ENCODE peak calls at places on chromosome 19, in five cellular contexts. M is neuronal stem cell, W is H9, O is IMR-90, Y is mesenchymal stem cell. L is an unnamed sample.

GRCh38 chr19:44891016-44891882 is at the start of gene TOMM40:
- DNase-seq in M (no peak), W (no peak), O (peak), Y (peak), L (peak)

GRCh38 chr19:15159251-15159650 is 41.5 kb downstream of the NOTCH3 start:
- DNase-seq in M (no peak), W (no peak), O (peak), Y (peak), L (peak)

GRCh38 chr19:41219924-41220567 is 1.0 kb downstream of the AXL start:
- DNase-seq in M (no peak), W (no peak), O (peak), Y (peak), L (peak)

GRCh38 chr19:900302-901111 is 7.2 kb downstream of the RNU6-9 start:
- DNase-seq in M (no peak), W (peak), O (no peak), Y (no peak), L (peak)

GRCh38 chr19:49677901-49678674 is 1.0 kb downstream of the PRMT1 start:
- DNase-seq in M (peak), W (peak), O (peak), Y (peak), L (peak)

GRCh38 chr19:55289117-55289796 is 5.5 kb downstream of the BRSK1 start:
- DNase-seq in M (no peak), W (no peak), O (no peak), Y (no peak), L (peak)

GRCh38 chr19:45568732-45569131 is 15.9 kb downstream of the OPA3 start:
- DNase-seq in M (no peak), W (no peak), O (peak), Y (peak), L (no peak)

GRCh38 chr19:40584007-40584406 is 7.3 kb downstream of the SHKBP1 start:
- DNase-seq in M (no peak), W (no peak), O (no peak), Y (no peak), L (no peak)

GRCh38 chr19:35013820-35014754 is 14.0 kb downstream of the GRAMD1A start:
- DNase-seq in M (no peak), W (no peak), O (no peak), Y (no peak), L (no peak)

GRCh38 chr19:1118999-1119398 is 15.2 kb downstream of the GPX4 start:
- DNase-seq in M (no peak), W (no peak), O (no peak), Y (no peak), L (no peak)

GRCh38 chr19:18489627-18490184 is 32.2 kb downstream of the ELL start:
- DNase-seq in M (no peak), W (no peak), O (no peak), Y (no peak), L (no peak)

GRCh38 chr19:575527-576506 is 3.4 kb downstream of the BSG start:
- DNase-seq in M (no peak), W (no peak), O (peak), Y (no peak), L (no peak)

GRCh38 chr19:40799558-40800338 is 757 bp downstream of the EGLN2 start:
- DNase-seq in M (no peak), W (no peak), O (no peak), Y (peak), L (peak)

GRCh38 chr19:4732680-4733114 is 9.1 kb upstream of the DPP9 start:
- DNase-seq in M (peak), W (peak), O (peak), Y (peak), L (peak)

GRCh38 chr19:45528744-45529453 is 21.6 kb downstream of the VASP start:
- DNase-seq in M (no peak), W (peak), O (no peak), Y (no peak), L (peak)

GRCh38 chr19:45767410-45767880 is 1.6 kb downstream of the SIX5 start:
- DNase-seq in M (peak), W (peak), O (peak), Y (peak), L (peak)

GRCh38 chr19:719636-720377 is 11.1 kb downstream of the PALM start:
- DNase-seq in M (no peak), W (no peak), O (no peak), Y (no peak), L (no peak)

GRCh38 chr19:38942471-38943181 is 11.9 kb downstream of the MRPS12 start:
- DNase-seq in M (no peak), W (no peak), O (no peak), Y (no peak), L (no peak)

GRCh38 chr19:35645680-35646511 is 2.2 kb upstream of the COX6B1 start:
- DNase-seq in M (no peak), W (no peak), O (no peak), Y (no peak), L (peak)

GRCh38 chr19:38263696-38264485 is 482 bp upstream of the SPINT2 start:
- DNase-seq in M (no peak), W (peak), O (peak), Y (peak), L (peak)

GRCh38 chr19:7914598-7915045 is at the start of gene TGFBR3L:
- DNase-seq in M (no peak), W (no peak), O (no peak), Y (no peak), L (no peak)

GRCh38 chr19:54179921-54180452 is 7.0 kb upstream of the TMC4 start:
- DNase-seq in M (peak), W (peak), O (peak), Y (peak), L (peak)

GRCh38 chr19:46913852-46914430 is 53.1 kb downstream of the ARHGAP35 start:
- DNase-seq in M (no peak), W (no peak), O (peak), Y (peak), L (no peak)

GRCh38 chr19:40691421-40692211 is 1.2 kb upstream of the NUMBL start:
- DNase-seq in M (no peak), W (peak), O (no peak), Y (peak), L (peak)

GRCh38 chr19:4624733-4625362 is 14.5 kb upstream of the TNFAIP8L1 start:
- DNase-seq in M (no peak), W (peak), O (peak), Y (no peak), L (peak)

GRCh38 chr19:3710265-3710812 is 2.2 kb downstream of the TJP3 start:
- DNase-seq in M (no peak), W (peak), O (peak), Y (peak), L (peak)

GRCh38 chr19:37718357-37718756 is 1.2 kb downstream of the ZNF607 start:
- DNase-seq in M (no peak), W (no peak), O (no peak), Y (peak), L (peak)

GRCh38 chr19:18170714-18171255 is 2.8 kb upstream of the IFI30 start:
- DNase-seq in M (no peak), W (no peak), O (no peak), Y (no peak), L (no peak)

GRCh38 chr19:20167020-20167644 is at the start of gene ZNF486:
- DNase-seq in M (peak), W (peak), O (peak), Y (peak), L (peak)

GRCh38 chr19:3986260-3987041 is 1.2 kb upstream of the EEF2 start:
- DNase-seq in M (peak), W (peak), O (peak), Y (peak), L (no peak)

GRCh38 chr19:29188704-29189375 is 24.1 kb downstream of the UQCRFS1 start:
- DNase-seq in M (no peak), W (no peak), O (peak), Y (no peak), L (no peak)

GRCh38 chr19:13770013-13770635 is 4.1 kb upstream of the C19orf53 start:
- DNase-seq in M (no peak), W (no peak), O (no peak), Y (no peak), L (no peak)

GRCh38 chr19:19095691-19096090 is 31.9 kb downstream of the SLC25A42 start:
- DNase-seq in M (no peak), W (no peak), O (no peak), Y (no peak), L (no peak)

GRCh38 chr19:681029-681626 is 4.9 kb downstream of the FSTL3 start:
- DNase-seq in M (no peak), W (no peak), O (no peak), Y (no peak), L (no peak)

GRCh38 chr19:31280266-31281006 is 68.8 kb downstream of the TSHZ3 start:
- DNase-seq in M (no peak), W (no peak), O (no peak), Y (no peak), L (no peak)

GRCh38 chr19:46944918-46945628 is 74.6 kb upstream of the NPAS1 start:
- DNase-seq in M (peak), W (peak), O (peak), Y (peak), L (peak)

GRCh38 chr19:43690444-43690843 is 20.5 kb upstream of the PLAUR start:
- DNase-seq in M (no peak), W (no peak), O (no peak), Y (no peak), L (no peak)

GRCh38 chr19:43634516-43634876 is 5.2 kb downstream of the CADM4 start:
- DNase-seq in M (no peak), W (peak), O (no peak), Y (no peak), L (peak)

GRCh38 chr19:50551713-50552187 is 16.5 kb downstream of the LRRC4B start:
- DNase-seq in M (peak), W (no peak), O (no peak), Y (no peak), L (peak)

GRCh38 chr19:17077447-17078028 is 2.0 kb downstream of the MYO9B start:
- DNase-seq in M (no peak), W (no peak), O (no peak), Y (no peak), L (no peak)
- H3K4ac ChIP-seq in M (no peak), W (no peak), O (peak), Y (no peak), L (no peak)

DNA sequence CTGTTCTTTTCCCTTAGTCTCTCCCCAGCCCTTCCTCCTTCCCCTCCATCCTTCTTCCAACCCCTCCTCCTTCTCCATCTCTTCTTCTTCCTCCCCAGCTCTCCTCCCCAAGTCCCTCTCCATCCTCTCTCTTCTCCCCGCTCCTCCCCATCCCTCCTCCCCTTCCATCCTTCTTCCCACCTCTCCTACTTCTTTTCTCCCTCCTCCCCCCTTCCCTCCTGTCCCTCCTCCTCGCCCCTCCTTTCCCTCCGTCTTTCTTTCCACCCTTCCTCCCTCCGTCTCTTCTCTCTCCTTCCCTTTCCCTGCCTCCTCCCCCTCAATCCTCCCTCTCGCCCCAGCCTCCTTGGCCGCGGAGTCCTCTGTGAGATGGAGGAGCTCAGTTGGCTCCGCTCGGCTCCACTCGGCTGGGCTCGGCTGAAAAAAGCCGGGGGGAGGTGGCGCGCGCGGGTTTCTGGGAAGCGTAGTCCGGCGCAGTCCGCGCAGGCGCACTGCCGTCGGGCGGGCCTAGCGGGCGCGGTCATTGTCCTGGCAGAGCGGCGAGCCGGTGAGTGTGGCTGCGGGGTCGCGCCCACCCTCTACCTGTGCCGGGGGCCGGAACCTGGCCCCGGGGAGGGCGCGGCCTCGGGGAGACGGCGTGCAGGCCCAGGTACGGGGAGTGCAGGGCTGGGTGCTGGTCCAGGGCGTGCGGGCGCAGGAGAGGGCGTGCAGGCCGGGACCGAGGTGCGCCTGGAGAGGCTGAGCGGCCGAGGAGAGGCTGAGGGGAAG is at the start of gene ZNF71:
- DNase-seq in M (peak), W (peak), O (peak), Y (peak), L (peak)
- H2BK120ac ChIP-seq in M (no peak), W (no peak), O (peak), Y (no peak), L (no peak)

DNA sequence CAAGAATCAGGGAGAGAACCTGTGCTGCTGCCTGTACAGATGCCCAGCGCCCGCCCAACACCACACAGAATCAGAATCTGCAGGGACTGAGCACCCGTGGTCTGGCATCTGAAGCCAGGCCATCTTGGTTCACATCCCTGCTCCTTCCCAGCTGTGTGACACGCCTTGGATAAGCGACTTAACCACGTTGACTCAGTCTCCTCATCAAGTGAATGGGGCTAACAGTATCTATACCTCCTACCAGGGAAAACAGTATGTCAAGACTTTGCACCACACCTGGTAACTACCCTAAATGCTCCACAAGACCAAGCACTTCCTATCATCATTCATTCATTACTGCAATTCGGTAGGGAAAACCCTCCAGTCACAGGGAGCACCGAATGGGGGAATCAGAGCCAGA is 1.2 kb downstream of the RANBP3 start:
- DNase-seq in M (no peak), W (no peak), O (no peak), Y (no peak), L (no peak)
- H3K4ac ChIP-seq in M (no peak), W (no peak), O (peak), Y (no peak), L (no peak)

GRCh38 chr19:16584825-16585801 is 12.9 kb upstream of the SLC35E1 start:
- DNase-seq in M (no peak), W (no peak), O (no peak), Y (no peak), L (no peak)

GRCh38 chr19:16581145-16581970 is 9.1 kb upstream of the SLC35E1 start:
- DNase-seq in M (no peak), W (no peak), O (no peak), Y (no peak), L (no peak)

GRCh38 chr19:16585808-16586476 is 13.7 kb upstream of the SLC35E1 start:
- DNase-seq in M (no peak), W (no peak), O (peak), Y (peak), L (no peak)

GRCh38 chr19:16581971-16582343 is 9.7 kb upstream of the SLC35E1 start:
- DNase-seq in M (no peak), W (no peak), O (peak), Y (no peak), L (no peak)

DNA sequence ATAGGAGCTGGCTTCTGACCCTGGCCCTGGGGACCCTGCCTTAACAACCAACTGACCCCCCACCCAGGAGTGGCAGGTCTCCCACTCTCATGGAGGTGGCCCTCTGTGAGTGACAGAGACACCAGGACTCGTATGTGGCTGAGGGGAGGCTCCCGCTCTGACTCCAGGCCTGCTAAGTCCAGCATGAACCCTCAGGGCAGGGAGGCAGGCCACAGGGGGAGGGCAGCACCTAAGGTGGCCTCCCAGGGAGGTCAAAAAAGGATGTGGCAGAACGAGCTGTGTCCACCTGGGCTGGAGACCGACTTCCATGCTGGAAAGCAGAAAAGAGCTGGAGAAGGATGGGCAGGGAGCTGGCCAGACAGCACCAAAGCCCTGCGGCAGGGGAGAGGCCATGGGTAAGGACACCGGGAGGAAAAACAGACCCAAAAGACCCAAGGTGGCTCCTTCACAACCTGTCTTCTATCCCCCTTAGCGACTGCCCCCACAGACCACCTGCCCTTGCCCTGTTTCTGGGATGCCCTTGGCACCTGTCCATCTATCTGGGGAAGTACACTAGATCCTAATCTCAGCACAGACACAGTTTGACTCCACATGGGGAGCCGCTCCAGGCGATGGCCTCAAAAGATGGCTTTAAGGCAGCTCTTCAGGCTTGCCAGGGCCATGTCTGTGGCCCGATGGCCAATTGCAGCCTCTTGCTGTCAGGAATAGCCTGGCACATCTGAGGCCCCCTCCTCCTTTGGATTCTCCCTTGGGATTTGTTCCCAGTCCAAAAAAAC is 10.5 kb upstream of the SLC35E1 start:
- DNase-seq in M (no peak), W (no peak), O (no peak), Y (no peak), L (no peak)
- H2BK120ac ChIP-seq in M (no peak), W (no peak), O (no peak), Y (no peak), L (no peak)

GRCh38 chr19:48393196-48393558 is 291 bp upstream of the GRIN2D start:
- DNase-seq in M (no peak), W (no peak), O (no peak), Y (no peak), L (no peak)
- H3K4ac ChIP-seq in M (no peak), W (no peak), O (no peak), Y (peak), L (no peak)

GRCh38 chr19:10644351-10645007 is 9.7 kb upstream of the ILF3 start:
- DNase-seq in M (peak), W (peak), O (peak), Y (peak), L (peak)
- H2BK120ac ChIP-seq in M (no peak), W (no peak), O (no peak), Y (no peak), L (no peak)

GRCh38 chr19:52188822-52189744 is 769 bp upstream of the PPP2R1A start:
- DNase-seq in M (no peak), W (no peak), O (no peak), Y (no peak), L (no peak)

GRCh38 chr19:52190679-52191293 is 934 bp downstream of the PPP2R1A start:
- DNase-seq in M (peak), W (no peak), O (peak), Y (peak), L (peak)

GRCh38 chr19:52191951-52192350 is 2.1 kb downstream of the PPP2R1A start:
- DNase-seq in M (no peak), W (no peak), O (no peak), Y (peak), L (no peak)

GRCh38 chr19:52189745-52190678 is at the start of gene PPP2R1A:
- DNase-seq in M (peak), W (peak), O (peak), Y (peak), L (peak)

DNA sequence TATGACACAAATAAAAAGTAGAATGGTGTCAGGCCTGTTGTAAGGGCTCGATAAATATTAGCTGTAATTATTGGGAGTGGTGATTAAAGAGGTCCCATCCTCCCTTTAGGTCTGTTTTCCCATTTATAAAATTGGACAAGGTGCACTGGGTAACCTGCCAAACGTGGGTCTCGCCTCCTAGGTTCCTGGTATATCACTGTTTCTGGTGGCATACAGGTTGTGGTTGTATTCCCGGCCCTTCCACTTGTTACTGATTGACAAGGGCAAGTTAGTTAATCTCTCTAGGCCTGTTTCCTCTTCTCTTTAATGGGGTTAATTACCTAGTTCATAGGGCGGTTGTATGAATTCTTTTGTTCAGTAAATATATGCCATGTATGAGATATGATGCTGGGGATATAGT is 1.5 kb downstream of the PPP2R1A start:
- DNase-seq in M (no peak), W (no peak), O (no peak), Y (no peak), L (no peak)
- H3K4ac ChIP-seq in M (no peak), W (no peak), O (peak), Y (no peak), L (peak)

GRCh38 chr19:33530261-33530660 is 8.7 kb upstream of the PEPD start:
- DNase-seq in M (no peak), W (no peak), O (no peak), Y (no peak), L (no peak)
- H2BK120ac ChIP-seq in M (no peak), W (no peak), O (no peak), Y (no peak), L (no peak)